ENCODE peak calls at places on chromosomes 7 and 10, in four cellular contexts. C, Z, M and W are unnamed samples.

GRCh38 chr7:11141541-11141940 is 167.9 kb downstream of the PHF14 start:
- DNase-seq in C (no peak), Z (no peak), M (no peak), W (no peak)

GRCh38 chr7:158369290-158369689 is 218.3 kb downstream of the PTPRN2 start:
- DNase-seq in C (no peak), Z (no peak), M (no peak), W (no peak)

GRCh38 chr7:46603296-46603701 is 682.2 kb upstream of the IGFBP3 start:
- DNase-seq in C (no peak), Z (no peak), M (no peak), W (no peak)

GRCh38 chr10:129963076-129963830 is 821 bp downstream of the EBF3 start:
- DNase-seq in C (no peak), Z (no peak), M (no peak), W (peak)

GRCh38 chr7:12475362-12476063 is 71.8 kb upstream of the VWDE start:
- DNase-seq in C (no peak), Z (no peak), M (no peak), W (no peak)

GRCh38 chr10:93333278-93333978 is 148.7 kb downstream of the MYOF start:
- DNase-seq in C (no peak), Z (no peak), M (no peak), W (no peak)

GRCh38 chr10:70299876-70300275 is 16.1 kb upstream of the NPFFR1 start:
- DNase-seq in C (no peak), Z (no peak), M (no peak), W (no peak)

GRCh38 chr10:131210181-131210580 is 101.3 kb downstream of the TCERG1L start:
- DNase-seq in C (no peak), Z (no peak), M (no peak), W (no peak)

GRCh38 chr10:32771217-32771616 is 186.8 kb downstream of the ITGB1 start:
- DNase-seq in C (no peak), Z (no peak), M (no peak), W (no peak)